ENCODE peak calls at places on chromosomes 3 and 15, in six cellular contexts. One of them, this sample, is unnamed.

GRCh38 chr3:188974856-188975611 is 196.7 kb upstream of the TPRG1 start:
- DNase-seq in stimulated activated CD4-positive, alpha-beta T cell treated with anti-CD3 and anti-CD28 coated beads, Interleukin-2, amount 100 ng/mL, for 48 hours: no peak
- DNase-seq in cerebellar cortex: no peak
- DNase-seq in ACHN: no peak
- DNase-seq in activated T-cell treated with anti-CD3 and anti-CD28 coated beads for 1 hour: no peak
- DNase-seq in T-helper 1 cell: no peak
- DNase-seq in this sample: no peak

GRCh38 chr15:100350434-100351226 is 8.9 kb upstream of the ADAMTS17 start:
- DNase-seq in stimulated activated CD4-positive, alpha-beta T cell treated with anti-CD3 and anti-CD28 coated beads, Interleukin-2, amount 100 ng/mL, for 48 hours: no peak
- DNase-seq in cerebellar cortex: no peak
- DNase-seq in ACHN: no peak
- DNase-seq in activated T-cell treated with anti-CD3 and anti-CD28 coated beads for 1 hour: no peak
- DNase-seq in T-helper 1 cell: no peak
- DNase-seq in this sample: no peak

GRCh38 chr3:69872783-69873378 is 126.7 kb upstream of the SAMMSON start:
- DNase-seq in stimulated activated CD4-positive, alpha-beta T cell treated with anti-CD3 and anti-CD28 coated beads, Interleukin-2, amount 100 ng/mL, for 48 hours: no peak
- DNase-seq in cerebellar cortex: no peak
- DNase-seq in ACHN: no peak
- DNase-seq in activated T-cell treated with anti-CD3 and anti-CD28 coated beads for 1 hour: no peak
- DNase-seq in T-helper 1 cell: no peak
- DNase-seq in this sample: no peak

GRCh38 chr15:70491641-70492040 is 271.7 kb downstream of the UACA start:
- DNase-seq in stimulated activated CD4-positive, alpha-beta T cell treated with anti-CD3 and anti-CD28 coated beads, Interleukin-2, amount 100 ng/mL, for 48 hours: no peak
- DNase-seq in cerebellar cortex: no peak
- DNase-seq in ACHN: no peak
- DNase-seq in activated T-cell treated with anti-CD3 and anti-CD28 coated beads for 1 hour: no peak
- DNase-seq in T-helper 1 cell: no peak
- DNase-seq in this sample: no peak

GRCh38 chr15:80461370-80462060 is 57.3 kb downstream of the ARNT2 start:
- DNase-seq in stimulated activated CD4-positive, alpha-beta T cell treated with anti-CD3 and anti-CD28 coated beads, Interleukin-2, amount 100 ng/mL, for 48 hours: no peak
- DNase-seq in cerebellar cortex: no peak
- DNase-seq in ACHN: peak; percentile 67
- DNase-seq in activated T-cell treated with anti-CD3 and anti-CD28 coated beads for 1 hour: no peak
- DNase-seq in T-helper 1 cell: no peak
- DNase-seq in this sample: no peak

GRCh38 chr3:124316034-124316287 is 324.0 kb upstream of the ROPN1 start:
- DNase-seq in stimulated activated CD4-positive, alpha-beta T cell treated with anti-CD3 and anti-CD28 coated beads, Interleukin-2, amount 100 ng/mL, for 48 hours: no peak
- DNase-seq in cerebellar cortex: no peak
- DNase-seq in ACHN: no peak
- DNase-seq in activated T-cell treated with anti-CD3 and anti-CD28 coated beads for 1 hour: no peak
- DNase-seq in T-helper 1 cell: no peak
- DNase-seq in this sample: no peak

GRCh38 chr15:96268421-96269204 is 61.9 kb upstream of the NR2F2 start:
- DNase-seq in stimulated activated CD4-positive, alpha-beta T cell treated with anti-CD3 and anti-CD28 coated beads, Interleukin-2, amount 100 ng/mL, for 48 hours: no peak
- DNase-seq in cerebellar cortex: no peak
- DNase-seq in ACHN: peak; percentile 63
- DNase-seq in activated T-cell treated with anti-CD3 and anti-CD28 coated beads for 1 hour: no peak
- DNase-seq in T-helper 1 cell: no peak
- DNase-seq in this sample: no peak

GRCh38 chr3:174116421-174116820 is 718.9 kb downstream of the NLGN1 start:
- DNase-seq in stimulated activated CD4-positive, alpha-beta T cell treated with anti-CD3 and anti-CD28 coated beads, Interleukin-2, amount 100 ng/mL, for 48 hours: no peak
- DNase-seq in cerebellar cortex: no peak
- DNase-seq in ACHN: no peak
- DNase-seq in activated T-cell treated with anti-CD3 and anti-CD28 coated beads for 1 hour: no peak
- DNase-seq in T-helper 1 cell: no peak
- DNase-seq in this sample: no peak

GRCh38 chr3:190272747-190273146 is 49.5 kb downstream of the CLDN1 start:
- DNase-seq in stimulated activated CD4-positive, alpha-beta T cell treated with anti-CD3 and anti-CD28 coated beads, Interleukin-2, amount 100 ng/mL, for 48 hours: no peak
- DNase-seq in cerebellar cortex: no peak
- DNase-seq in ACHN: no peak
- DNase-seq in activated T-cell treated with anti-CD3 and anti-CD28 coated beads for 1 hour: no peak
- DNase-seq in T-helper 1 cell: no peak
- DNase-seq in this sample: no peak

GRCh38 chr15:60584355-60585023 is 105.5 kb upstream of the ICE2 start:
- DNase-seq in stimulated activated CD4-positive, alpha-beta T cell treated with anti-CD3 and anti-CD28 coated beads, Interleukin-2, amount 100 ng/mL, for 48 hours: no peak
- DNase-seq in cerebellar cortex: no peak
- DNase-seq in ACHN: no peak
- DNase-seq in activated T-cell treated with anti-CD3 and anti-CD28 coated beads for 1 hour: no peak
- DNase-seq in T-helper 1 cell: peak; percentile 33
- DNase-seq in this sample: no peak

This sample was measured in pons.